ENCODE peak calls at places on chromosomes 5 and 9, in four cellular contexts. One of them, this sample, is unnamed.

GRCh38 chr5:3590253-3590966 is 5.2 kb upstream of the IRX1 start:
- DNase-seq in PC-9: no peak
- DNase-seq in GM20000: no peak
- DNase-seq in astrocyte of the spinal cord: no peak
- DNase-seq in this sample: no peak

GRCh38 chr5:170985486-170985885 is 123.7 kb downstream of the RANBP17 start:
- DNase-seq in GM20000: no peak
- DNase-seq in PC-9: no peak
- DNase-seq in astrocyte of the spinal cord: peak; percentile 9
- DNase-seq in this sample: peak; percentile 13

GRCh38 chr9:131874916-131875670 is 135.2 kb upstream of the RAPGEF1 start:
- DNase-seq in astrocyte of the spinal cord: no peak
- DNase-seq in GM20000: no peak
- DNase-seq in PC-9: no peak
- DNase-seq in this sample: no peak

GRCh38 chr5:157390179-157390923 is 69.7 kb upstream of the NIPAL4 start:
- DNase-seq in PC-9: peak; percentile 93
- DNase-seq in astrocyte of the spinal cord: peak; percentile 94
- DNase-seq in GM20000: no peak
- DNase-seq in this sample: peak; percentile 76

GRCh38 chr5:56588636-56589485 is 226.5 kb upstream of the MAP3K1 start:
- DNase-seq in GM20000: peak; percentile 84
- DNase-seq in astrocyte of the spinal cord: no peak
- DNase-seq in PC-9: no peak
- DNase-seq in this sample: no peak

GRCh38 chr5:140131967-140132409 is 6.3 kb downstream of the IGIP start:
- DNase-seq in astrocyte of the spinal cord: peak; percentile 87
- DNase-seq in PC-9: peak; percentile 40
- DNase-seq in GM20000: no peak
- DNase-seq in this sample: peak; percentile 87

GRCh38 chr9:3992924-3993323 is 306.9 kb downstream of the GLIS3 start:
- DNase-seq in GM20000: no peak
- DNase-seq in PC-9: no peak
- DNase-seq in astrocyte of the spinal cord: peak; percentile 58
- DNase-seq in this sample: peak; percentile 64

GRCh38 chr5:148998174-148998797 is 64.6 kb downstream of the SH3TC2 start:
- DNase-seq in astrocyte of the spinal cord: peak; percentile 75
- DNase-seq in GM20000: peak; percentile 34
- DNase-seq in PC-9: peak; percentile 46
- DNase-seq in this sample: peak; percentile 82

GRCh38 chr9:107674937-107675277 is 185.3 kb upstream of the KLF4 start:
- DNase-seq in astrocyte of the spinal cord: no peak
- DNase-seq in GM20000: no peak
- DNase-seq in PC-9: no peak
- DNase-seq in this sample: peak; percentile 40

GRCh38 chr9:4508246-4508906 is 18.1 kb downstream of the SLC1A1 start:
- DNase-seq in astrocyte of the spinal cord: peak; percentile 29
- DNase-seq in PC-9: no peak
- DNase-seq in GM20000: no peak
- DNase-seq in this sample: peak; percentile 76

GRCh38 chr5:31531888-31532710 is at the start of the genes C5orf22 and DROSHA:
- DNase-seq in astrocyte of the spinal cord: peak; percentile 96
- DNase-seq in GM20000: peak; percentile 88
- DNase-seq in PC-9: peak; percentile 100
- DNase-seq in this sample: peak; percentile 98
- TF ChIP-seq CTCF in astrocyte of the spinal cord: no peak
- TF ChIP-seq CTCF in GM20000: no peak
- TF ChIP-seq CTCF in PC-9: no peak
- TF ChIP-seq CTCF in this sample: no peak

GRCh38 chr9:38393128-38393809 is 767 bp downstream of the ALDH1B1 start:
- DNase-seq in PC-9: no peak
- DNase-seq in GM20000: peak; percentile 45
- DNase-seq in astrocyte of the spinal cord: no peak
- DNase-seq in this sample: no peak

GRCh38 chr9:38394419-38394818 is 1.9 kb downstream of the ALDH1B1 start:
- DNase-seq in GM20000: no peak
- DNase-seq in PC-9: no peak
- DNase-seq in astrocyte of the spinal cord: no peak
- DNase-seq in this sample: no peak

GRCh38 chr9:38391278-38392118 is 1.0 kb upstream of the ALDH1B1 start:
- DNase-seq in astrocyte of the spinal cord: no peak
- DNase-seq in GM20000: no peak
- DNase-seq in PC-9: no peak
- DNase-seq in this sample: no peak

GRCh38 chr9:38390851-38391250 is 1.7 kb upstream of the ALDH1B1 start:
- DNase-seq in PC-9: no peak
- DNase-seq in astrocyte of the spinal cord: no peak
- DNase-seq in GM20000: no peak
- DNase-seq in this sample: no peak

DNA sequence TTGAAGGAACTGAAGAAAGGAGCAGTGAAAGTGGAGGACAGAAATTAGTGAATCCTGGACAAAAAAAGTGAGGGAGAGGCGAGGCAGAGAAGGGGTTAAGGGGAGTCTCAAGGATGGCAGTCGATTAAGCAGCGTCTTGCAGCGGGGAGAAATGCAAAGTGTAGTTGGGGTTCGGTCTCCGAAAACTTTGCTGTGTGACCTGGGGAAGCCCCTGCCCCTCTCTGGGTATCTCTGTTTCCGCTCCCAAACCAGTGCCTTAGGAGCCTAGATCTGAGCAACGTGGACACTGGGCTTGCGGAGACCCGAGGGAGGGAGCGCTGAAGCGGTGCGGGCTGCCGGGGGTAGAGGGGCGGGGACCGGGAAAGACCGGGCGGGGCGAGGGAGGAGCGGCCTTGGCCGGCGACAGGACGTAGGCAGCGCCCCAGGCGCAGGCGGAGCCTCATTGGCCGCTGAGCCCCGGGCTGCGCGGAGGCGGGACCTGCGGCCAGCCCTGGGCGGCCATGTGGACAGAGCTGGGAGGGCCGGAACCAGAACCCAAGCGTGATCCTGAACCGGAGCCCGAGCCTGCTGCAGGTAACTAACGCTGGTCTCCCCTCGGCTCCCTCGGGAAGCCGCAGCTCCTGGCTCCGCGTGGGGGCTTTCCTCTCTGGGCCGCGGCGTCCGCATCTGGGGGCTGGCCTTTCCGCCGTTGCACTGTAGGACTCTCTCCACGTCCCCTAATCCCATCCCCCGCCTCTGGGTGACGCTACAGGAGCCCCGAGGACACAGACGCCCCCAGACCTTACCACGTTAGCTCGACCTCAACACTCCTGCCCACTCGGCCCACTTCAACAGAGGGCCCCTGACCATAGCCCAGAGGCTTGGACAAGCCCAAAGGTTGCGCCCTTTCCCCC is at the start of gene ALDH1B1:
- DNase-seq in astrocyte of the spinal cord: peak; percentile 80
- DNase-seq in GM20000: peak; percentile 95
- DNase-seq in PC-9: peak; percentile 80
- DNase-seq in this sample: peak; percentile 84
- TF ChIP-seq CTCF in astrocyte of the spinal cord: peak; percentile 31
- TF ChIP-seq CTCF in GM20000: no peak
- TF ChIP-seq CTCF in PC-9: no peak
- TF ChIP-seq CTCF in this sample: peak; percentile 21

DNA sequence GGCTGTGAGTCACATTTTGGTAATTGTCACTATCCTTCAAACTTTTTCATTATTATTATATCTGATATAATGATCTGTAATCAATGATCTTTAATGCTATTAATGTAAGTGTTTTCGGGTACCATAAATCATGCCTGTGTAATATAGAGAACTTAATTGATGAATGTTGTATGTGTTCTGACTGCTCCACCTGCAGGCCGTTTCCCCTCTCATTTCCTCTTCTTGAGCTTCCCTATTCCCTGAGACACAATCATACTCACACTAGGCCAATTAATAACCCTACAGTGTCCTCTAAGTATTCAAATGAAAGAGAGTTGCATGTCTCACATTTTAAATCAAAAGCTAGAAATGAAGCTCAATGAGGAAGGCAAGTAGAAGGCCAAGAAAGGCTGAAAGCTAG is 420.9 kb upstream of the SGCD start:
- DNase-seq in PC-9: no peak
- DNase-seq in astrocyte of the spinal cord: no peak
- DNase-seq in GM20000: no peak
- DNase-seq in this sample: no peak
- TF ChIP-seq CTCF in PC-9: no peak
- TF ChIP-seq CTCF in astrocyte of the spinal cord: no peak
- TF ChIP-seq CTCF in GM20000: peak; percentile 8
- TF ChIP-seq CTCF in this sample: no peak

GRCh38 chr9:12748954-12749353 is 25.9 kb upstream of the LURAP1L start:
- DNase-seq in GM20000: no peak
- DNase-seq in astrocyte of the spinal cord: no peak
- DNase-seq in PC-9: no peak
- DNase-seq in this sample: no peak
- TF ChIP-seq CTCF in GM20000: no peak
- TF ChIP-seq CTCF in astrocyte of the spinal cord: no peak
- TF ChIP-seq CTCF in PC-9: no peak
- TF ChIP-seq CTCF in this sample: no peak

GRCh38 chr5:76867827-76868693 is 18.2 kb downstream of the S100Z start:
- DNase-seq in GM20000: peak; percentile 67
- DNase-seq in PC-9: peak; percentile 79
- DNase-seq in astrocyte of the spinal cord: peak; percentile 84
- DNase-seq in this sample: peak; percentile 87
- TF ChIP-seq CTCF in GM20000: peak; percentile 78
- TF ChIP-seq CTCF in PC-9: peak; percentile 94
- TF ChIP-seq CTCF in astrocyte of the spinal cord: peak; percentile 84
- TF ChIP-seq CTCF in this sample: peak; percentile 91